ENCODE peak calls at places on chromosomes 5 and 9, in five cellular contexts. T, X, V, W and U are unnamed samples.

GRCh38 chr9:27654629-27655285 is 81.5 kb upstream of the C9orf72 start:
- DNase-seq in T (peak), W (no peak), V (no peak), X (no peak), U (no peak)

GRCh38 chr5:111271885-111272284 is 47.7 kb downstream of the CAMK4 start:
- DNase-seq in X (no peak), V (no peak), W (no peak), T (no peak), U (no peak)

GRCh38 chr9:1918642-1919041 is 96.5 kb upstream of the SMARCA2 start:
- DNase-seq in W (no peak), T (no peak), X (no peak), V (no peak), U (no peak)

GRCh38 chr9:7910426-7911015 is 110.9 kb upstream of the DMAC1 start:
- DNase-seq in T (peak), X (peak), V (no peak), W (no peak), U (no peak)

GRCh38 chr5:55853818-55854217 is 2.7 kb downstream of the IL31RA start:
- DNase-seq in X (no peak), T (no peak), V (no peak), W (peak), U (no peak)

GRCh38 chr5:468401-468800 is 25.4 kb downstream of the EXOC3 start:
- DNase-seq in V (peak), T (no peak), X (peak), W (no peak), U (peak)

GRCh38 chr5:135372654-135373381 is 26.2 kb downstream of the MACROH2A1 start:
- DNase-seq in T (no peak), V (peak), W (no peak), X (no peak), U (no peak)

GRCh38 chr5:139445325-139446170 is 6.2 kb upstream of the DNAJC18 start:
- DNase-seq in W (peak), T (no peak), X (no peak), V (no peak), U (no peak)

GRCh38 chr5:180618830-180619562 is 27.7 kb upstream of the SCGB3A1 start:
- DNase-seq in T (no peak), X (no peak), V (no peak), W (peak), U (peak)

GRCh38 chr5:169521366-169521983 is 62.1 kb upstream of the SPDL1 start:
- DNase-seq in X (peak), W (no peak), T (no peak), V (no peak), U (no peak)

GRCh38 chr5:50968296-50969206 is 302.1 kb downstream of the PARP8 start:
- DNase-seq in V (no peak), T (no peak), W (no peak), X (no peak), U (no peak)

GRCh38 chr5:72205431-72206009 is 98.2 kb downstream of the MAP1B start:
- DNase-seq in W (peak), V (no peak), X (no peak), T (no peak), U (no peak)

GRCh38 chr5:74919487-74919886 is 53.3 kb upstream of the FAM169A start:
- DNase-seq in W (peak), V (no peak), T (no peak), X (no peak), U (no peak)

GRCh38 chr9:30075451-30076199 is 2308.8 kb upstream of the ACO1 start:
- DNase-seq in V (no peak), X (no peak), W (no peak), T (no peak), U (no peak)

GRCh38 chr9:99231708-99232107 is 9.6 kb downstream of the SEC61B start:
- DNase-seq in X (no peak), W (peak), T (no peak), V (no peak), U (peak)

GRCh38 chr5:56671571-56671970 is 143.8 kb upstream of the MAP3K1 start:
- DNase-seq in W (no peak), T (no peak), V (no peak), X (no peak), U (no peak)

GRCh38 chr5:181043285-181044092 is 3.4 kb downstream of the BTNL9 start:
- DNase-seq in X (no peak), V (peak), W (no peak), T (no peak), U (no peak)

GRCh38 chr5:73295447-73295846 is 122.5 kb downstream of the TMEM174 start:
- DNase-seq in V (no peak), T (no peak), W (no peak), X (no peak), U (peak)

GRCh38 chr5:180630426-180630825 is 19.0 kb downstream of the FLT4 start:
- DNase-seq in X (peak), T (no peak), W (no peak), V (no peak), U (no peak)

GRCh38 chr5:146560205-146560812 is 44.3 kb upstream of the GPR151 start:
- DNase-seq in X (no peak), V (no peak), T (no peak), W (peak), U (no peak)

DNA sequence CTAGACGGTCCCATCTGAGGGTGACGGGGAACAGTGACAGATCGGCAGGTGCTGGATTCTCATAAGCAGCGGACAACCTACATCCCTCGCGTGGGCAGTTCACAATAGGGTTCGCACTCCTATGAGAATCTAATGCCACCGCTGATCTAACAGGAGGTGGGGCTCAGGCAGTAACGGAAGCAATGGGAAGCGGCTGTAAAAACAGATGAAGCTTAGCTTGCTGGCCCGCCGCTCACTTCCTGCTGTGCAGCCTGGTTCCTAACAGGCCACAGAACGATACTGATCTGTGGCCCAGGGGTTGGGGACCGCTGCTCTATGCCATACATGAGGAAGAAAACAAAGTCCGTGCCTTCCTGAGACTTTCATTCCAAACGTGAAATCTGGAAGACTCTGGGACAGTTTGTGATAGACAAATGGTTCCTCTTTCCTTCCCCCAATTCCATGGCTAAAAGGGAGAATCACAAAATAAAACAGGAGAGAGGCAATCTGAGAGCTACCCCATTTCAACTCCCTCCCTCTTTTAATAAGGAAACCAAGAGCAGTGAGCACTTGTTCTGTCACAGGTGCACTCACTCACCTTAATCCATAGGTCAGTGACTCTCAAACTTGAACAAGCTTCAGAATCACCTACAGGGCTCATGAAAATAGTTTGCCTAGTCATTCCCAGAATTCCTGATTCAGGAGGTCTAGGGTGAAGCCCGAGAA is 12.1 kb downstream of the PDCL start:
- DNase-seq in V (peak), T (peak), X (peak), W (no peak), U (no peak)
- H3K27ac ChIP-seq in V (peak), T (no peak), X (peak), W (no peak), U (no peak)

DNA sequence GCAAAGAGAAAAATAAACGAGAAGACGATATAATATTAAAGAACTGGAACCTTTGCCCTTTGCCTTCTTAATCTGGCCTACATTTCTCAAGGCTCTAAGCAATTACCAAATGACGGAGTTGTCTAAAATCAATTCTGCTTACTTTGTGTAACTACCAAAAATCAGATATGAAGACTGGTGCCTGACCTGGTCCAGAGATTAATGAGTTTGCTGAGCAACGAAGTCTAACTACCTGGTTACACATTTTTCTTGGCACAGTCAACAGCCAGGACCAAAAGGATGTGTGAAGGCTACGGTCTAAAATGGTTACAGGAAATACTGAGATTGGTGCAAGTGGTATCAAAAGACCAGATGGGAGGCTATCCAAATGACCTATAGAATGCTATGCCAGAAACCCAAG is 17.8 kb upstream of the IFNE start:
- DNase-seq in X (no peak), T (no peak), W (no peak), V (no peak), U (no peak)
- TF ChIP-seq CTCF in X (no peak), T (no peak), W (no peak), V (no peak), U (no peak)

GRCh38 chr9:22114956-22115355 is 105.9 kb upstream of the CDKN2B start:
- DNase-seq in V (no peak), W (peak), T (no peak), X (no peak), U (no peak)

GRCh38 chr9:22112870-22113846 is 104.1 kb upstream of the CDKN2B start:
- DNase-seq in W (no peak), T (no peak), V (no peak), X (no peak), U (peak)

GRCh38 chr9:22108581-22109370 is 99.7 kb upstream of the CDKN2B start:
- DNase-seq in T (peak), V (no peak), W (peak), X (no peak), U (no peak)

GRCh38 chr9:22111871-22112247 is 102.8 kb upstream of the CDKN2B start:
- DNase-seq in V (no peak), W (peak), T (no peak), X (no peak), U (no peak)

GRCh38 chr9:22111176-22111870 is 102.2 kb upstream of the CDKN2B start:
- DNase-seq in W (peak), V (no peak), T (no peak), X (no peak), U (no peak)
- H3K27ac ChIP-seq in W (no peak), V (no peak), T (no peak), X (no peak), U (no peak)

GRCh38 chr9:119283118-119283794 is 86.0 kb downstream of the BRINP1 start:
- DNase-seq in X (peak), W (no peak), V (no peak), T (no peak), U (no peak)

GRCh38 chr9:119282476-119283117 is 86.6 kb downstream of the BRINP1 start:
- DNase-seq in W (no peak), T (no peak), X (no peak), V (no peak), U (no peak)

GRCh38 chr9:119280740-119281485 is 88.3 kb downstream of the BRINP1 start:
- DNase-seq in X (no peak), T (no peak), V (no peak), W (no peak), U (no peak)

GRCh38 chr9:119284587-119285337 is 84.5 kb downstream of the BRINP1 start:
- DNase-seq in W (no peak), X (no peak), T (no peak), V (no peak), U (no peak)

GRCh38 chr9:119284118-119284517 is 85.1 kb downstream of the BRINP1 start:
- DNase-seq in T (no peak), X (no peak), V (no peak), W (no peak), U (peak)
- TF ChIP-seq CTCF in T (no peak), X (peak), V (no peak), W (no peak), U (peak)

GRCh38 chr5:149827501-149827990 is 97.4 kb downstream of the PPARGC1B start:
- DNase-seq in W (no peak), V (peak), T (no peak), X (no peak), U (no peak)
- H3K27ac ChIP-seq in W (no peak), V (no peak), T (no peak), X (peak), U (no peak)

DNA sequence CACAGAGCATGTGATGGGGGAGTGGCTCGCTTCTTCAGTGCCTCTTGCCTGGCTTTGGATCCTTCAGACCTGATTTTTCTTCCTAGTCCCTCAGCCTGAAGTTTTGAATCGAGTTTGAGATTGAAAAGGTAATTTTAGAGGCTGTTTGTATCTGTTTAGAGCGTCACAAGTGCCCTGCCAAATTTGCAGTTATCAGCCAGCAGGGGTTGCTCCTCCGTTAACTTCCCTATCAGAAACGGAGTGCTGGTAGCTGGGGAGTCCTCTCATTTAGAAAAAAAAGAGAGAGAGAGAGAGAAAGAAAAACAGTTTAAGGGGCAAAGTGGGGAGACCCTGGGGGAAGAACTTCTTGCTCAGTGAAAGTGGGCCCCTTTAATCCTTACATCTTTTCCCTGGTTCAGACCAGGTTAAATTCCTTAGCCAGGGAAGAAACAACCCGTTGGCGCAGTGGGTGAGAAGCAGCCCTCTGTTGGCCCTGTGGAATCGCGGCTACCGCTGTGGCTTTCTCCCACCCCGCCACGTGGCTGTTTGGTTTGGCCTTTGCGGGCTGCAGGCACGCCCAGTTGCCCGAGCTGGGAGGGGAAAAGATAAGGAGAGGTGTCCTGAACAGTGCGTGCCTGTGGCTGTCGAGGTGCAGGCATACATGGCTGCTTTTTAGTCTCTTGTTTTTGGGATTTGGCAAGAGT is 576.7 kb upstream of the ACO1 start:
- DNase-seq in V (peak), W (no peak), T (no peak), X (no peak), U (no peak)
- TF ChIP-seq CTCF in V (no peak), W (no peak), T (no peak), X (no peak), U (peak)

GRCh38 chr5:116371935-116372334 is 202.7 kb downstream of the SEMA6A start:
- DNase-seq in X (no peak), T (no peak), V (no peak), W (no peak), U (no peak)

GRCh38 chr5:116371431-116371830 is 203.2 kb downstream of the SEMA6A start:
- DNase-seq in V (no peak), T (peak), W (no peak), X (no peak), U (no peak)

GRCh38 chr5:116372931-116373597 is 201.6 kb downstream of the SEMA6A start:
- DNase-seq in T (no peak), W (no peak), X (no peak), V (no peak), U (no peak)

GRCh38 chr5:116370149-116370548 is 204.5 kb downstream of the SEMA6A start:
- DNase-seq in T (no peak), V (no peak), X (no peak), W (no peak), U (no peak)

DNA sequence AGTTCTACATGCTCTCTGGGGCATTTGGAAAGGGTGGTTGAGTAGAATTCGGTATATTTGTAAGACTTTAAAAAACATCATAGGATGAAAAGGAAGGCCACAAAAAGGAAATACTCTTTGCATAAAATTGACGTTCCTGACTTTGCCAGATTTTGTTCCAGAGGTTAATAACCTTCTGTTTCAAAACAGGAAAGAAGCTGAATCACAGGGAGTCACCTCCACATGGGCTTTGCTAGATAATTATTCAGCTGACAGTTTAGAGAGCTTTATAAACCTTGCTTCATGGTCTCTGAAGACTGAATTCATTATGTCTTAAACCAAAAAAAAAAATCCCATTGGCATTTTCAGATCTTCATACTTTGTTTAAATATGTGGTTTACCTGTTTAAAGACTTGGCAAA is 203.7 kb downstream of the SEMA6A start:
- DNase-seq in T (no peak), W (peak), V (no peak), X (no peak), U (no peak)
- H3K27ac ChIP-seq in T (no peak), W (no peak), V (peak), X (peak), U (no peak)

GRCh38 chr9:132752877-132753592 is 82.8 kb downstream of the GTF3C4 start:
- DNase-seq in W (no peak), V (no peak), X (no peak), T (no peak), U (no peak)

GRCh38 chr9:132755096-132755495 is 84.8 kb downstream of the GTF3C4 start:
- DNase-seq in W (no peak), X (no peak), T (no peak), V (no peak), U (no peak)

GRCh38 chr9:132753593-132753880 is 83.3 kb downstream of the GTF3C4 start:
- DNase-seq in X (no peak), V (no peak), T (no peak), W (no peak), U (no peak)

GRCh38 chr9:132756214-132756799 is 86.0 kb downstream of the GTF3C4 start:
- DNase-seq in T (no peak), V (no peak), X (no peak), W (no peak), U (no peak)

DNA sequence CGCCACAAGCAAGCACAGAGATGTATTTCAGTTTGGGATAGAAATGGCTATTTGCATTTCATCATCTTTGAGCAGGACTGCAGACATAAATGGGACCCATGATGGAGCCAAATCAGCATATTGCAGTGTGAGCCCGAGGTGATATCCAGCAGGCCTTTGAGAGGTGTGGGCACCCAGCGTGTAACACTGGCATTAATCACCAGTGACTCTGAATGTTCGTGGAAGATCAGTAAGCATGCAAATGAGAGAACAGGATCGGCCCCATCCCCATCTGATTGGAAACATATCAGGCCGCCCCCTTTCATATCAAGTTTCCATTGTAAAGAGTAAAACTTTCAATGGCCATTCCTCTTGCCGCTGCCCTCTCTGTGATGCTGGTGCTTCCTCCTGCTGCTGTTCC is 84.0 kb downstream of the GTF3C4 start:
- DNase-seq in V (no peak), X (no peak), W (no peak), T (no peak), U (no peak)
- TF ChIP-seq CTCF in V (no peak), X (no peak), W (no peak), T (no peak), U (no peak)